ENCODE peak calls at places on chromosomes 2 and 18, in ten cellular contexts. One of them, this sample, is unnamed.
A peak's percentile ranks its signal among the peaks of the same experiment; 100 is the strongest.

GRCh38 chr18:58862851-58863538 is 1.7 kb upstream of the ZNF532 start:
- DNase-seq in GM06990: peak; percentile 46
- DNase-seq in natural killer cell treated with Interleukin-12 subunit alpha and Interleukin-12 subunit beta and Interleukin-15 and Interleukin-18, amount 100 ng/mL, for 72 hours: no peak
- DNase-seq in stimulated activated CD8-positive, alpha-beta memory T cell treated with anti-CD3 and anti-CD28 coated beads, Interleukin-7, amount 100 ng/mL, for 4 hours: no peak
- DNase-seq in suprapubic skin: no peak
- DNase-seq in GM03348: peak; percentile 59
- DNase-seq in NCI-H187 treated with DMSO at 0.1 percent for 48 hours: no peak
- DNase-seq in RKO: no peak
- DNase-seq in midbrain: peak; percentile 65
- DNase-seq in posterior cingulate gyrus: peak; percentile 85
- DNase-seq in this sample: no peak

GRCh38 chr18:63241317-63241712 is 78.3 kb downstream of the BCL2 start:
- DNase-seq in midbrain: no peak
- DNase-seq in GM06990: no peak
- DNase-seq in natural killer cell treated with Interleukin-12 subunit alpha and Interleukin-12 subunit beta and Interleukin-15 and Interleukin-18, amount 100 ng/mL, for 72 hours: no peak
- DNase-seq in GM03348: no peak
- DNase-seq in suprapubic skin: no peak
- DNase-seq in stimulated activated CD8-positive, alpha-beta memory T cell treated with anti-CD3 and anti-CD28 coated beads, Interleukin-7, amount 100 ng/mL, for 4 hours: no peak
- DNase-seq in posterior cingulate gyrus: no peak
- DNase-seq in RKO: no peak
- DNase-seq in NCI-H187 treated with DMSO at 0.1 percent for 48 hours: no peak
- DNase-seq in this sample: no peak

GRCh38 chr2:102114290-102114721 is 28.2 kb upstream of the IL1R1 start:
- DNase-seq in suprapubic skin: no peak
- DNase-seq in GM06990: no peak
- DNase-seq in RKO: no peak
- DNase-seq in stimulated activated CD8-positive, alpha-beta memory T cell treated with anti-CD3 and anti-CD28 coated beads, Interleukin-7, amount 100 ng/mL, for 4 hours: no peak
- DNase-seq in posterior cingulate gyrus: no peak
- DNase-seq in NCI-H187 treated with DMSO at 0.1 percent for 48 hours: no peak
- DNase-seq in GM03348: no peak
- DNase-seq in natural killer cell treated with Interleukin-12 subunit alpha and Interleukin-12 subunit beta and Interleukin-15 and Interleukin-18, amount 100 ng/mL, for 72 hours: no peak
- DNase-seq in midbrain: no peak
- DNase-seq in this sample: no peak

GRCh38 chr2:55090702-55091101 is 40.5 kb upstream of the RTN4 start:
- DNase-seq in midbrain: no peak
- DNase-seq in NCI-H187 treated with DMSO at 0.1 percent for 48 hours: no peak
- DNase-seq in natural killer cell treated with Interleukin-12 subunit alpha and Interleukin-12 subunit beta and Interleukin-15 and Interleukin-18, amount 100 ng/mL, for 72 hours: no peak
- DNase-seq in GM03348: peak; percentile 56
- DNase-seq in suprapubic skin: no peak
- DNase-seq in stimulated activated CD8-positive, alpha-beta memory T cell treated with anti-CD3 and anti-CD28 coated beads, Interleukin-7, amount 100 ng/mL, for 4 hours: no peak
- DNase-seq in RKO: no peak
- DNase-seq in posterior cingulate gyrus: no peak
- DNase-seq in GM06990: no peak
- DNase-seq in this sample: no peak

GRCh38 chr2:215918901-215919585 is 94.3 kb downstream of the MREG start:
- DNase-seq in GM06990: no peak
- DNase-seq in stimulated activated CD8-positive, alpha-beta memory T cell treated with anti-CD3 and anti-CD28 coated beads, Interleukin-7, amount 100 ng/mL, for 4 hours: no peak
- DNase-seq in natural killer cell treated with Interleukin-12 subunit alpha and Interleukin-12 subunit beta and Interleukin-15 and Interleukin-18, amount 100 ng/mL, for 72 hours: no peak
- DNase-seq in suprapubic skin: no peak
- DNase-seq in posterior cingulate gyrus: no peak
- DNase-seq in midbrain: no peak
- DNase-seq in GM03348: no peak
- DNase-seq in NCI-H187 treated with DMSO at 0.1 percent for 48 hours: no peak
- DNase-seq in RKO: no peak
- DNase-seq in this sample: no peak

GRCh38 chr2:64352292-64352691 is 101.7 kb upstream of the LGALSL start:
- DNase-seq in RKO: no peak
- DNase-seq in stimulated activated CD8-positive, alpha-beta memory T cell treated with anti-CD3 and anti-CD28 coated beads, Interleukin-7, amount 100 ng/mL, for 4 hours: no peak
- DNase-seq in midbrain: no peak
- DNase-seq in NCI-H187 treated with DMSO at 0.1 percent for 48 hours: no peak
- DNase-seq in suprapubic skin: no peak
- DNase-seq in GM06990: no peak
- DNase-seq in GM03348: no peak
- DNase-seq in natural killer cell treated with Interleukin-12 subunit alpha and Interleukin-12 subunit beta and Interleukin-15 and Interleukin-18, amount 100 ng/mL, for 72 hours: no peak
- DNase-seq in posterior cingulate gyrus: no peak
- DNase-seq in this sample: no peak

GRCh38 chr18:26549103-26549485 is 741 bp upstream of the KCTD1 start:
- DNase-seq in RKO: peak; percentile 50
- DNase-seq in stimulated activated CD8-positive, alpha-beta memory T cell treated with anti-CD3 and anti-CD28 coated beads, Interleukin-7, amount 100 ng/mL, for 4 hours: no peak
- DNase-seq in posterior cingulate gyrus: peak; percentile 86
- DNase-seq in suprapubic skin: peak; percentile 65
- DNase-seq in natural killer cell treated with Interleukin-12 subunit alpha and Interleukin-12 subunit beta and Interleukin-15 and Interleukin-18, amount 100 ng/mL, for 72 hours: no peak
- DNase-seq in GM06990: peak; percentile 39
- DNase-seq in GM03348: peak; percentile 57
- DNase-seq in midbrain: no peak
- DNase-seq in NCI-H187 treated with DMSO at 0.1 percent for 48 hours: no peak
- DNase-seq in this sample: no peak

GRCh38 chr2:148338544-148338943 is 306.0 kb upstream of the EPC2 start:
- DNase-seq in natural killer cell treated with Interleukin-12 subunit alpha and Interleukin-12 subunit beta and Interleukin-15 and Interleukin-18, amount 100 ng/mL, for 72 hours: no peak
- DNase-seq in suprapubic skin: no peak
- DNase-seq in GM03348: peak; percentile 58
- DNase-seq in NCI-H187 treated with DMSO at 0.1 percent for 48 hours: no peak
- DNase-seq in posterior cingulate gyrus: no peak
- DNase-seq in GM06990: no peak
- DNase-seq in midbrain: no peak
- DNase-seq in RKO: peak; percentile 58
- DNase-seq in stimulated activated CD8-positive, alpha-beta memory T cell treated with anti-CD3 and anti-CD28 coated beads, Interleukin-7, amount 100 ng/mL, for 4 hours: no peak
- DNase-seq in this sample: no peak

GRCh38 chr18:56974141-56974540 is 172.7 kb upstream of the BOD1L2 start:
- DNase-seq in midbrain: no peak
- DNase-seq in GM03348: no peak
- DNase-seq in NCI-H187 treated with DMSO at 0.1 percent for 48 hours: no peak
- DNase-seq in RKO: no peak
- DNase-seq in GM06990: no peak
- DNase-seq in natural killer cell treated with Interleukin-12 subunit alpha and Interleukin-12 subunit beta and Interleukin-15 and Interleukin-18, amount 100 ng/mL, for 72 hours: no peak
- DNase-seq in stimulated activated CD8-positive, alpha-beta memory T cell treated with anti-CD3 and anti-CD28 coated beads, Interleukin-7, amount 100 ng/mL, for 4 hours: no peak
- DNase-seq in posterior cingulate gyrus: no peak
- DNase-seq in suprapubic skin: no peak
- DNase-seq in this sample: no peak

GRCh38 chr18:45254683-45255082 is 360.6 kb upstream of the SLC14A2 start:
- DNase-seq in GM03348: peak; percentile 86
- DNase-seq in RKO: no peak
- DNase-seq in natural killer cell treated with Interleukin-12 subunit alpha and Interleukin-12 subunit beta and Interleukin-15 and Interleukin-18, amount 100 ng/mL, for 72 hours: no peak
- DNase-seq in midbrain: no peak
- DNase-seq in NCI-H187 treated with DMSO at 0.1 percent for 48 hours: no peak
- DNase-seq in suprapubic skin: peak; percentile 55
- DNase-seq in posterior cingulate gyrus: peak; percentile 85
- DNase-seq in GM06990: no peak
- DNase-seq in stimulated activated CD8-positive, alpha-beta memory T cell treated with anti-CD3 and anti-CD28 coated beads, Interleukin-7, amount 100 ng/mL, for 4 hours: no peak
- DNase-seq in this sample: no peak

GRCh38 chr18:13439475-13439874 is 220.9 kb downstream of the LDLRAD4 start:
- DNase-seq in posterior cingulate gyrus: no peak
- DNase-seq in RKO: no peak
- DNase-seq in natural killer cell treated with Interleukin-12 subunit alpha and Interleukin-12 subunit beta and Interleukin-15 and Interleukin-18, amount 100 ng/mL, for 72 hours: no peak
- DNase-seq in GM06990: no peak
- DNase-seq in suprapubic skin: no peak
- DNase-seq in stimulated activated CD8-positive, alpha-beta memory T cell treated with anti-CD3 and anti-CD28 coated beads, Interleukin-7, amount 100 ng/mL, for 4 hours: no peak
- DNase-seq in NCI-H187 treated with DMSO at 0.1 percent for 48 hours: no peak
- DNase-seq in GM03348: no peak
- DNase-seq in midbrain: no peak
- DNase-seq in this sample: no peak

GRCh38 chr2:34785206-34785785 is 1186.2 kb upstream of the FAM98A start:
- DNase-seq in GM06990: no peak
- DNase-seq in posterior cingulate gyrus: no peak
- DNase-seq in NCI-H187 treated with DMSO at 0.1 percent for 48 hours: no peak
- DNase-seq in natural killer cell treated with Interleukin-12 subunit alpha and Interleukin-12 subunit beta and Interleukin-15 and Interleukin-18, amount 100 ng/mL, for 72 hours: no peak
- DNase-seq in RKO: no peak
- DNase-seq in suprapubic skin: no peak
- DNase-seq in midbrain: peak; percentile 32
- DNase-seq in stimulated activated CD8-positive, alpha-beta memory T cell treated with anti-CD3 and anti-CD28 coated beads, Interleukin-7, amount 100 ng/mL, for 4 hours: no peak
- DNase-seq in GM03348: no peak
- DNase-seq in this sample: no peak

This sample was measured in NCI-H1694 treated with DMSO at 0.1 percent for 48 hours.